ENCODE peak calls at places on chromosome 9, in ten cellular contexts. One of them, this sample, is unnamed.

GRCh38 chr9:119026120-119026519 is 343.1 kb downstream of the BRINP1 start:
- DNase-seq in gastrocnemius medialis: peak
- DNase-seq in breast epithelium: peak
- DNase-seq in heart left ventricle: peak
- DNase-seq in tibial nerve: peak
- DNase-seq in HCT116: no peak
- DNase-seq in body of pancreas: peak
- DNase-seq in right lobe of liver: no peak
- DNase-seq in spleen: no peak
- DNase-seq in Peyer's patch: no peak
- DNase-seq in this sample: no peak

GRCh38 chr9:127572961-127573727 is 38.9 kb upstream of the STXBP1 start:
- DNase-seq in right lobe of liver: no peak
- DNase-seq in heart left ventricle: no peak
- DNase-seq in Peyer's patch: no peak
- DNase-seq in HCT116: no peak
- DNase-seq in body of pancreas: no peak
- DNase-seq in tibial nerve: no peak
- DNase-seq in gastrocnemius medialis: no peak
- DNase-seq in breast epithelium: no peak
- DNase-seq in spleen: no peak
- DNase-seq in this sample: no peak

GRCh38 chr9:114902773-114903589 is 27.4 kb downstream of the TNFSF8 start:
- DNase-seq in tibial nerve: no peak
- DNase-seq in breast epithelium: no peak
- DNase-seq in gastrocnemius medialis: no peak
- DNase-seq in spleen: no peak
- DNase-seq in heart left ventricle: no peak
- DNase-seq in HCT116: no peak
- DNase-seq in Peyer's patch: no peak
- DNase-seq in right lobe of liver: no peak
- DNase-seq in body of pancreas: no peak
- DNase-seq in this sample: no peak

GRCh38 chr9:94031380-94031779 is 52.9 kb upstream of the PTPDC1 start:
- DNase-seq in gastrocnemius medialis: no peak
- DNase-seq in breast epithelium: no peak
- DNase-seq in Peyer's patch: no peak
- DNase-seq in HCT116: no peak
- DNase-seq in spleen: no peak
- DNase-seq in right lobe of liver: no peak
- DNase-seq in body of pancreas: no peak
- DNase-seq in tibial nerve: no peak
- DNase-seq in heart left ventricle: no peak
- DNase-seq in this sample: no peak

GRCh38 chr9:129354498-129354897 is 176.4 kb upstream of the IER5L start:
- DNase-seq in spleen: no peak
- DNase-seq in right lobe of liver: no peak
- DNase-seq in breast epithelium: no peak
- DNase-seq in heart left ventricle: no peak
- DNase-seq in Peyer's patch: no peak
- DNase-seq in gastrocnemius medialis: no peak
- DNase-seq in tibial nerve: no peak
- DNase-seq in HCT116: no peak
- DNase-seq in body of pancreas: no peak
- DNase-seq in this sample: no peak

GRCh38 chr9:76700916-76701315 is 63.3 kb upstream of the PCA3 start:
- DNase-seq in right lobe of liver: no peak
- DNase-seq in breast epithelium: no peak
- DNase-seq in heart left ventricle: no peak
- DNase-seq in gastrocnemius medialis: no peak
- DNase-seq in Peyer's patch: no peak
- DNase-seq in HCT116: no peak
- DNase-seq in body of pancreas: no peak
- DNase-seq in spleen: no peak
- DNase-seq in tibial nerve: no peak
- DNase-seq in this sample: no peak

GRCh38 chr9:20242767-20243166 is 379.5 kb downstream of the MLLT3 start:
- DNase-seq in tibial nerve: no peak
- DNase-seq in right lobe of liver: no peak
- DNase-seq in body of pancreas: no peak
- DNase-seq in breast epithelium: no peak
- DNase-seq in spleen: no peak
- DNase-seq in Peyer's patch: no peak
- DNase-seq in heart left ventricle: no peak
- DNase-seq in HCT116: no peak
- DNase-seq in gastrocnemius medialis: no peak
- DNase-seq in this sample: peak

GRCh38 chr9:101513351-101513750 is 20.3 kb upstream of the RNF20 start:
- DNase-seq in HCT116: no peak
- DNase-seq in breast epithelium: no peak
- DNase-seq in heart left ventricle: no peak
- DNase-seq in Peyer's patch: no peak
- DNase-seq in spleen: no peak
- DNase-seq in right lobe of liver: no peak
- DNase-seq in gastrocnemius medialis: no peak
- DNase-seq in body of pancreas: no peak
- DNase-seq in tibial nerve: no peak
- DNase-seq in this sample: no peak

GRCh38 chr9:22342489-22343217 is 104.0 kb upstream of the DMRTA1 start:
- DNase-seq in body of pancreas: peak
- DNase-seq in tibial nerve: peak
- DNase-seq in Peyer's patch: no peak
- DNase-seq in breast epithelium: no peak
- DNase-seq in HCT116: no peak
- DNase-seq in heart left ventricle: no peak
- DNase-seq in right lobe of liver: no peak
- DNase-seq in gastrocnemius medialis: no peak
- DNase-seq in spleen: no peak
- DNase-seq in this sample: no peak

GRCh38 chr9:6219040-6219439 is 3.4 kb downstream of the IL33 start:
- DNase-seq in Peyer's patch: no peak
- DNase-seq in breast epithelium: no peak
- DNase-seq in gastrocnemius medialis: no peak
- DNase-seq in HCT116: no peak
- DNase-seq in body of pancreas: no peak
- DNase-seq in spleen: no peak
- DNase-seq in heart left ventricle: no peak
- DNase-seq in tibial nerve: no peak
- DNase-seq in right lobe of liver: no peak
- DNase-seq in this sample: no peak

GRCh38 chr9:124964604-124965003 is 23.7 kb upstream of the GOLGA1 start:
- DNase-seq in HCT116: no peak
- DNase-seq in breast epithelium: no peak
- DNase-seq in body of pancreas: no peak
- DNase-seq in tibial nerve: no peak
- DNase-seq in right lobe of liver: no peak
- DNase-seq in heart left ventricle: no peak
- DNase-seq in spleen: no peak
- DNase-seq in gastrocnemius medialis: no peak
- DNase-seq in Peyer's patch: no peak
- DNase-seq in this sample: peak

GRCh38 chr9:138042146-138042545 is 164.6 kb downstream of the CACNA1B start:
- DNase-seq in body of pancreas: no peak
- DNase-seq in right lobe of liver: no peak
- DNase-seq in tibial nerve: no peak
- DNase-seq in breast epithelium: peak
- DNase-seq in HCT116: no peak
- DNase-seq in Peyer's patch: peak
- DNase-seq in gastrocnemius medialis: no peak
- DNase-seq in spleen: no peak
- DNase-seq in heart left ventricle: no peak
- DNase-seq in this sample: no peak

GRCh38 chr9:89555426-89556375 is 49.1 kb upstream of the GADD45G start:
- DNase-seq in tibial nerve: no peak
- DNase-seq in right lobe of liver: no peak
- DNase-seq in spleen: peak
- DNase-seq in HCT116: no peak
- DNase-seq in body of pancreas: no peak
- DNase-seq in heart left ventricle: no peak
- DNase-seq in gastrocnemius medialis: no peak
- DNase-seq in breast epithelium: no peak
- DNase-seq in Peyer's patch: no peak
- DNase-seq in this sample: peak

GRCh38 chr9:94697972-94698581 is 28.4 kb upstream of the AOPEP start:
- DNase-seq in Peyer's patch: no peak
- DNase-seq in gastrocnemius medialis: no peak
- DNase-seq in right lobe of liver: no peak
- DNase-seq in HCT116: no peak
- DNase-seq in tibial nerve: no peak
- DNase-seq in spleen: no peak
- DNase-seq in body of pancreas: no peak
- DNase-seq in breast epithelium: no peak
- DNase-seq in heart left ventricle: no peak
- DNase-seq in this sample: no peak

GRCh38 chr9:27379311-27380236 is 82.6 kb upstream of the EQTN start:
- DNase-seq in HCT116: no peak
- DNase-seq in spleen: no peak
- DNase-seq in tibial nerve: no peak
- DNase-seq in breast epithelium: no peak
- DNase-seq in gastrocnemius medialis: no peak
- DNase-seq in body of pancreas: peak
- DNase-seq in right lobe of liver: peak
- DNase-seq in Peyer's patch: no peak
- DNase-seq in heart left ventricle: no peak
- DNase-seq in this sample: no peak

GRCh38 chr9:105053209-105053652 is 125.3 kb upstream of the ABCA1 start:
- DNase-seq in breast epithelium: no peak
- DNase-seq in right lobe of liver: peak
- DNase-seq in gastrocnemius medialis: peak
- DNase-seq in tibial nerve: peak
- DNase-seq in Peyer's patch: no peak
- DNase-seq in heart left ventricle: no peak
- DNase-seq in HCT116: no peak
- DNase-seq in spleen: no peak
- DNase-seq in body of pancreas: peak
- DNase-seq in this sample: peak

GRCh38 chr9:131608469-131609115 is 63.3 kb downstream of the PRRT1B start:
- DNase-seq in Peyer's patch: no peak
- DNase-seq in tibial nerve: peak
- DNase-seq in HCT116: peak
- DNase-seq in right lobe of liver: peak
- DNase-seq in breast epithelium: peak
- DNase-seq in gastrocnemius medialis: peak
- DNase-seq in heart left ventricle: peak
- DNase-seq in body of pancreas: peak
- DNase-seq in spleen: no peak
- DNase-seq in this sample: no peak

GRCh38 chr9:106861585-106862114 is 1.3 kb upstream of the ZNF462 start:
- DNase-seq in tibial nerve: no peak
- DNase-seq in gastrocnemius medialis: no peak
- DNase-seq in HCT116: no peak
- DNase-seq in breast epithelium: no peak
- DNase-seq in spleen: no peak
- DNase-seq in body of pancreas: no peak
- DNase-seq in Peyer's patch: no peak
- DNase-seq in right lobe of liver: no peak
- DNase-seq in heart left ventricle: no peak
- DNase-seq in this sample: no peak

GRCh38 chr9:106862946-106863740 is at the start of gene ZNF462:
- DNase-seq in breast epithelium: no peak
- DNase-seq in body of pancreas: peak
- DNase-seq in spleen: no peak
- DNase-seq in HCT116: no peak
- DNase-seq in heart left ventricle: peak
- DNase-seq in gastrocnemius medialis: peak
- DNase-seq in Peyer's patch: no peak
- DNase-seq in right lobe of liver: peak
- DNase-seq in tibial nerve: peak
- DNase-seq in this sample: no peak

GRCh38 chr9:106866243-106866642 is 3.3 kb downstream of the ZNF462 start:
- DNase-seq in tibial nerve: no peak
- DNase-seq in heart left ventricle: no peak
- DNase-seq in gastrocnemius medialis: no peak
- DNase-seq in breast epithelium: no peak
- DNase-seq in body of pancreas: no peak
- DNase-seq in right lobe of liver: no peak
- DNase-seq in Peyer's patch: no peak
- DNase-seq in HCT116: no peak
- DNase-seq in spleen: no peak
- DNase-seq in this sample: no peak

GRCh38 chr9:106862115-106862945 is 636 bp upstream of the ZNF462 start:
- DNase-seq in Peyer's patch: peak
- DNase-seq in right lobe of liver: peak
- DNase-seq in heart left ventricle: no peak
- DNase-seq in gastrocnemius medialis: peak
- DNase-seq in breast epithelium: no peak
- DNase-seq in HCT116: no peak
- DNase-seq in spleen: no peak
- DNase-seq in body of pancreas: peak
- DNase-seq in tibial nerve: peak
- DNase-seq in this sample: no peak

GRCh38 chr9:106864533-106865143 is 1.7 kb downstream of the ZNF462 start:
- DNase-seq in heart left ventricle: no peak
- DNase-seq in right lobe of liver: no peak
- DNase-seq in breast epithelium: no peak
- DNase-seq in gastrocnemius medialis: peak
- DNase-seq in Peyer's patch: no peak
- DNase-seq in tibial nerve: peak
- DNase-seq in body of pancreas: no peak
- DNase-seq in HCT116: no peak
- DNase-seq in spleen: no peak
- DNase-seq in this sample: no peak
- H3K4me3 ChIP-seq in heart left ventricle: peak
- H3K4me3 ChIP-seq in right lobe of liver: peak
- H3K4me3 ChIP-seq in breast epithelium: peak
- H3K4me3 ChIP-seq in gastrocnemius medialis: peak
- H3K4me3 ChIP-seq in Peyer's patch: peak
- H3K4me3 ChIP-seq in tibial nerve: peak
- H3K4me3 ChIP-seq in body of pancreas: peak
- H3K4me3 ChIP-seq in HCT116: no peak
- H3K4me3 ChIP-seq in spleen: peak
- H3K4me3 ChIP-seq in this sample: no peak

GRCh38 chr9:13705356-13705755 is 425.9 kb upstream of the MPDZ start:
- DNase-seq in right lobe of liver: no peak
- DNase-seq in Peyer's patch: no peak
- DNase-seq in tibial nerve: no peak
- DNase-seq in body of pancreas: no peak
- DNase-seq in breast epithelium: no peak
- DNase-seq in gastrocnemius medialis: no peak
- DNase-seq in spleen: no peak
- DNase-seq in heart left ventricle: no peak
- DNase-seq in HCT116: no peak
- DNase-seq in this sample: no peak
- TF ChIP-seq POLR2A in right lobe of liver: no peak
- TF ChIP-seq POLR2A in Peyer's patch: no peak
- TF ChIP-seq POLR2A in tibial nerve: no peak
- TF ChIP-seq POLR2A in body of pancreas: no peak
- TF ChIP-seq POLR2A in breast epithelium: no peak
- TF ChIP-seq POLR2A in gastrocnemius medialis: no peak
- TF ChIP-seq POLR2A in spleen: no peak
- TF ChIP-seq POLR2A in heart left ventricle: no peak
- TF ChIP-seq POLR2A in HCT116: no peak
- TF ChIP-seq POLR2A in this sample: no peak

GRCh38 chr9:136075881-136076678 is 19.0 kb downstream of the NACC2 start:
- DNase-seq in body of pancreas: no peak
- DNase-seq in tibial nerve: no peak
- DNase-seq in HCT116: no peak
- DNase-seq in Peyer's patch: no peak
- DNase-seq in breast epithelium: no peak
- DNase-seq in right lobe of liver: no peak
- DNase-seq in heart left ventricle: no peak
- DNase-seq in spleen: peak
- DNase-seq in gastrocnemius medialis: peak
- DNase-seq in this sample: peak
- H3K4me3 ChIP-seq in body of pancreas: no peak
- H3K4me3 ChIP-seq in tibial nerve: no peak
- H3K4me3 ChIP-seq in HCT116: no peak
- H3K4me3 ChIP-seq in Peyer's patch: no peak
- H3K4me3 ChIP-seq in breast epithelium: no peak
- H3K4me3 ChIP-seq in right lobe of liver: no peak
- H3K4me3 ChIP-seq in heart left ventricle: no peak
- H3K4me3 ChIP-seq in spleen: no peak
- H3K4me3 ChIP-seq in gastrocnemius medialis: no peak
- H3K4me3 ChIP-seq in this sample: no peak

GRCh38 chr9:136885950-136886578 is at the start of gene TRAF2:
- DNase-seq in gastrocnemius medialis: peak
- DNase-seq in HCT116: peak
- DNase-seq in tibial nerve: peak
- DNase-seq in heart left ventricle: peak
- DNase-seq in body of pancreas: peak
- DNase-seq in right lobe of liver: peak
- DNase-seq in Peyer's patch: peak
- DNase-seq in breast epithelium: peak
- DNase-seq in spleen: peak
- DNase-seq in this sample: peak
- TF ChIP-seq POLR2A in gastrocnemius medialis: peak
- TF ChIP-seq POLR2A in HCT116: peak
- TF ChIP-seq POLR2A in tibial nerve: no peak
- TF ChIP-seq POLR2A in heart left ventricle: no peak
- TF ChIP-seq POLR2A in body of pancreas: peak
- TF ChIP-seq POLR2A in right lobe of liver: peak
- TF ChIP-seq POLR2A in Peyer's patch: peak
- TF ChIP-seq POLR2A in breast epithelium: no peak
- TF ChIP-seq POLR2A in spleen: no peak
- TF ChIP-seq POLR2A in this sample: peak